ENCODE peak calls at places on chromosomes 5 and 9, in eight cellular contexts. U is GM03348, E is GM04504, B is GM18507, S is amniotic epithelial cell, T is spleen, O is NCI-H2029, Z is NCI-H526 treated with DMSO at 0.1 percent for 48 hours. D is an unnamed sample.

GRCh38 chr5:79464695-79465332 is 49.1 kb downstream of the HOMER1 start:
- DNase-seq in E (no peak), O (peak; percentile 2), U (peak; percentile 61), T (no peak), Z (peak; percentile 18), B (peak; percentile 17), S (peak; percentile 32), D (peak; percentile 7)

GRCh38 chr9:72909428-72909827 is 43.4 kb downstream of the ALDH1A1 start:
- DNase-seq in Z (no peak), E (no peak), S (no peak), O (no peak), U (no peak), T (no peak), B (no peak), D (no peak)

GRCh38 chr5:73274121-73274520 is 101.1 kb downstream of the TMEM174 start:
- DNase-seq in T (no peak), O (no peak), E (no peak), B (no peak), S (peak; percentile 46), Z (no peak), U (peak; percentile 57), D (no peak)

GRCh38 chr5:135466178-135467050 is 14.3 kb upstream of the TIFAB start:
- DNase-seq in B (peak; percentile 59), E (peak; percentile 32), U (peak; percentile 96), O (peak; percentile 62), S (peak; percentile 42), T (peak; percentile 91), Z (peak; percentile 8), D (peak; percentile 71)

GRCh38 chr9:89079421-89079820 is 88.2 kb downstream of the S1PR3 start:
- DNase-seq in S (peak; percentile 11), O (no peak), U (no peak), E (no peak), T (no peak), Z (no peak), B (no peak), D (no peak)

GRCh38 chr5:173330151-173330855 is 2.1 kb upstream of the STC2 start:
- DNase-seq in E (no peak), B (no peak), O (no peak), S (no peak), Z (no peak), U (no peak), T (no peak), D (no peak)

GRCh38 chr9:95313010-95313498 is 4.5 kb downstream of the FANCC start:
- DNase-seq in T (peak; percentile 76), B (no peak), U (peak; percentile 72), Z (peak; percentile 87), S (peak; percentile 56), O (peak; percentile 97), E (no peak), D (no peak)

GRCh38 chr5:67426961-67427630 is 230.5 kb upstream of the CD180 start:
- DNase-seq in B (no peak), E (no peak), U (no peak), S (no peak), T (no peak), Z (no peak), O (peak; percentile 2), D (no peak)

GRCh38 chr9:128902351-128903078 is 18.3 kb upstream of the PHYHD1 start:
- DNase-seq in S (no peak), B (peak; percentile 60), U (no peak), T (peak; percentile 97), E (no peak), Z (no peak), O (peak; percentile 64), D (peak; percentile 84)

GRCh38 chr5:106113922-106114321 is 1556.8 kb downstream of the EFNA5 start:
- DNase-seq in B (no peak), S (no peak), U (no peak), E (no peak), O (no peak), T (no peak), Z (no peak), D (no peak)

GRCh38 chr9:114629563-114630090 is 18.5 kb downstream of the TMEM268 start:
- DNase-seq in T (no peak), E (no peak), B (no peak), S (no peak), O (no peak), Z (no peak), U (no peak), D (no peak)

GRCh38 chr5:177111720-177112394 is 21.7 kb upstream of the NSD1 start:
- DNase-seq in T (peak; percentile 85), B (peak; percentile 54), O (no peak), Z (peak; percentile 7), S (peak; percentile 17), U (peak; percentile 76), E (no peak), D (peak; percentile 75)

GRCh38 chr5:133292300-133292699 is 240.5 kb downstream of the HSPA4 start:
- DNase-seq in U (no peak), E (no peak), T (no peak), B (no peak), S (no peak), Z (no peak), O (no peak), D (no peak)

GRCh38 chr5:115686692-115687054 is 60.8 kb upstream of the TMED7 start:
- DNase-seq in O (no peak), E (no peak), T (no peak), U (peak; percentile 11), S (peak; percentile 2), Z (no peak), B (no peak), D (no peak)

GRCh38 chr5:173301695-173302545 is 26.3 kb downstream of the STC2 start:
- DNase-seq in Z (no peak), O (no peak), U (peak; percentile 19), T (no peak), S (no peak), E (no peak), B (no peak), D (no peak)

GRCh38 chr5:68285857-68286611 is 70.5 kb downstream of the PIK3R1 start:
- DNase-seq in B (no peak), U (peak; percentile 45), E (no peak), Z (peak; percentile 16), T (no peak), O (peak; percentile 37), S (peak; percentile 55), D (no peak)

GRCh38 chr5:145903862-145904261 is 31.0 kb upstream of the GRXCR2 start:
- DNase-seq in O (no peak), T (no peak), B (no peak), S (peak; percentile 84), U (no peak), E (no peak), Z (no peak), D (no peak)

GRCh38 chr5:1851290-1851934 is 31.3 kb downstream of the IRX4 start:
- DNase-seq in U (no peak), T (no peak), B (no peak), O (no peak), Z (no peak), S (no peak), E (no peak), D (no peak)

GRCh38 chr9:75111019-75111622 is 22.8 kb downstream of the OSTF1 start:
- DNase-seq in U (no peak), T (no peak), S (no peak), Z (peak; percentile 21), O (peak; percentile 30), E (no peak), B (no peak), D (no peak)

GRCh38 chr9:33437235-33437634 is 10.2 kb downstream of the AQP3 start:
- DNase-seq in B (no peak), E (no peak), Z (no peak), S (no peak), U (no peak), O (no peak), T (no peak), D (no peak)

GRCh38 chr5:121138495-121138907 is 674.4 kb downstream of the PRR16 start:
- DNase-seq in S (peak; percentile 27), T (no peak), E (no peak), U (no peak), Z (no peak), O (no peak), B (no peak), D (no peak)

GRCh38 chr9:98074119-98074990 is 17.8 kb downstream of the NANS start:
- DNase-seq in S (peak; percentile 39), E (no peak), B (peak; percentile 46), Z (no peak), T (peak; percentile 89), O (peak; percentile 15), U (peak; percentile 82), D (peak; percentile 59)

GRCh38 chr9:123348317-123348992 is 7.5 kb upstream of the CRB2 start:
- DNase-seq in B (no peak), U (no peak), S (no peak), T (no peak), Z (no peak), O (no peak), E (no peak), D (no peak)

GRCh38 chr5:160030631-160031377 is 21.9 kb downstream of the TTC1 start:
- DNase-seq in E (no peak), S (peak; percentile 67), Z (no peak), U (peak; percentile 56), O (no peak), T (no peak), B (no peak), D (no peak)

GRCh38 chr5:173833200-173833599 is 54.9 kb upstream of the CPEB4 start:
- DNase-seq in E (no peak), O (no peak), U (no peak), T (no peak), Z (no peak), B (no peak), S (peak; percentile 78), D (no peak)

GRCh38 chr5:123997354-123998215 is 485.6 kb downstream of the CSNK1G3 start:
- DNase-seq in O (no peak), Z (no peak), E (peak; percentile 81), U (peak; percentile 70), B (no peak), S (peak; percentile 81), T (no peak), D (no peak)

GRCh38 chr5:145854651-145855258 is 18.1 kb downstream of the GRXCR2 start:
- DNase-seq in E (peak; percentile 41), B (no peak), S (peak; percentile 85), U (peak; percentile 71), T (no peak), Z (no peak), O (peak; percentile 42), D (no peak)

GRCh38 chr5:123785160-123786001 is 273.4 kb downstream of the CSNK1G3 start:
- DNase-seq in E (peak; percentile 46), U (peak; percentile 13), B (no peak), T (no peak), S (peak; percentile 82), Z (no peak), O (peak; percentile 92), D (no peak)

GRCh38 chr5:77494935-77495334 is 2.8 kb upstream of the WDR41 start:
- DNase-seq in O (no peak), T (no peak), Z (no peak), S (no peak), B (no peak), U (no peak), E (no peak), D (no peak)

GRCh38 chr5:170313344-170313743 is 15.8 kb upstream of the LCP2 start:
- DNase-seq in Z (no peak), O (no peak), S (no peak), T (no peak), B (no peak), U (no peak), E (no peak), D (no peak)

GRCh38 chr9:133986774-133987454 is 5.2 kb downstream of the VAV2 start:
- DNase-seq in O (no peak), T (peak; percentile 56), Z (no peak), E (no peak), U (no peak), B (no peak), S (no peak), D (no peak)

GRCh38 chr9:20775683-20776082 is 91.6 kb downstream of the FOCAD start:
- DNase-seq in U (no peak), S (no peak), B (no peak), O (no peak), E (no peak), Z (no peak), T (no peak), D (no peak)

GRCh38 chr9:117413346-117414219 is 1.3 kb downstream of the ASTN2 start:
- DNase-seq in B (no peak), E (no peak), Z (peak; percentile 44), O (peak; percentile 24), S (no peak), T (no peak), U (peak; percentile 15), D (no peak)

GRCh38 chr9:87714819-87715218 is 11.1 kb upstream of the CTSL start:
- DNase-seq in U (peak; percentile 70), E (peak; percentile 80), B (no peak), O (peak; percentile 71), Z (no peak), S (peak; percentile 95), T (no peak), D (no peak)

D was measured in GM19239.